ENCODE peak calls at places on chromosomes 6 and 20, in seven cellular contexts. One of them, this sample, is unnamed.
A peak's percentile ranks its signal among the peaks of the same experiment; 100 is the strongest.

GRCh38 chr6:50390416-50390815 is 322.9 kb upstream of the TFAP2D start:
- DNase-seq in esophagus muscularis mucosa: no peak
- DNase-seq in suprapubic skin: no peak
- DNase-seq in heart right ventricle: no peak
- DNase-seq in mucosa of descending colon: no peak
- DNase-seq in fibroblast of lung: no peak
- DNase-seq in MM.1S: no peak
- DNase-seq in this sample: no peak

GRCh38 chr20:25082498-25082873 is 545 bp upstream of the VSX1 start:
- DNase-seq in fibroblast of lung: no peak
- DNase-seq in esophagus muscularis mucosa: no peak
- DNase-seq in mucosa of descending colon: no peak
- DNase-seq in heart right ventricle: no peak
- DNase-seq in MM.1S: no peak
- DNase-seq in suprapubic skin: no peak
- DNase-seq in this sample: no peak

GRCh38 chr6:14147891-14148290 is 30.3 kb downstream of the CD83 start:
- DNase-seq in mucosa of descending colon: no peak
- DNase-seq in heart right ventricle: no peak
- DNase-seq in suprapubic skin: no peak
- DNase-seq in esophagus muscularis mucosa: no peak
- DNase-seq in fibroblast of lung: peak; percentile 20
- DNase-seq in MM.1S: no peak
- DNase-seq in this sample: no peak

GRCh38 chr6:31794866-31795615 is 511 bp downstream of the VARS1 start:
- DNase-seq in heart right ventricle: no peak
- DNase-seq in MM.1S: no peak
- DNase-seq in mucosa of descending colon: no peak
- DNase-seq in suprapubic skin: no peak
- DNase-seq in fibroblast of lung: no peak
- DNase-seq in esophagus muscularis mucosa: no peak
- DNase-seq in this sample: no peak

GRCh38 chr6:146470091-146470770 is 73.4 kb upstream of the RAB32 start:
- DNase-seq in esophagus muscularis mucosa: no peak
- DNase-seq in mucosa of descending colon: no peak
- DNase-seq in fibroblast of lung: no peak
- DNase-seq in MM.1S: no peak
- DNase-seq in heart right ventricle: no peak
- DNase-seq in suprapubic skin: no peak
- DNase-seq in this sample: no peak

GRCh38 chr6:118618676-118619377 is 32.6 kb downstream of the CEP85L start:
- DNase-seq in fibroblast of lung: peak; percentile 38
- DNase-seq in MM.1S: peak; percentile 39
- DNase-seq in suprapubic skin: peak; percentile 61
- DNase-seq in heart right ventricle: peak; percentile 58
- DNase-seq in esophagus muscularis mucosa: no peak
- DNase-seq in mucosa of descending colon: peak; percentile 68
- DNase-seq in this sample: peak; percentile 59

GRCh38 chr20:528923-529594 is 14.5 kb downstream of the CSNK2A1 start:
- DNase-seq in heart right ventricle: no peak
- DNase-seq in esophagus muscularis mucosa: no peak
- DNase-seq in suprapubic skin: no peak
- DNase-seq in fibroblast of lung: peak; percentile 90
- DNase-seq in mucosa of descending colon: no peak
- DNase-seq in MM.1S: no peak
- DNase-seq in this sample: peak; percentile 58

GRCh38 chr6:70622426-70622825 is 45.3 kb upstream of the SMAP1 start:
- DNase-seq in mucosa of descending colon: no peak
- DNase-seq in heart right ventricle: no peak
- DNase-seq in suprapubic skin: no peak
- DNase-seq in fibroblast of lung: no peak
- DNase-seq in esophagus muscularis mucosa: no peak
- DNase-seq in MM.1S: no peak
- DNase-seq in this sample: no peak

GRCh38 chr6:93416575-93417420 is 2.6 kb downstream of the EPHA7 start:
- DNase-seq in mucosa of descending colon: peak; percentile 25
- DNase-seq in MM.1S: peak; percentile 39
- DNase-seq in suprapubic skin: peak; percentile 49
- DNase-seq in fibroblast of lung: peak; percentile 30
- DNase-seq in heart right ventricle: peak; percentile 32
- DNase-seq in esophagus muscularis mucosa: no peak
- DNase-seq in this sample: no peak

DNA sequence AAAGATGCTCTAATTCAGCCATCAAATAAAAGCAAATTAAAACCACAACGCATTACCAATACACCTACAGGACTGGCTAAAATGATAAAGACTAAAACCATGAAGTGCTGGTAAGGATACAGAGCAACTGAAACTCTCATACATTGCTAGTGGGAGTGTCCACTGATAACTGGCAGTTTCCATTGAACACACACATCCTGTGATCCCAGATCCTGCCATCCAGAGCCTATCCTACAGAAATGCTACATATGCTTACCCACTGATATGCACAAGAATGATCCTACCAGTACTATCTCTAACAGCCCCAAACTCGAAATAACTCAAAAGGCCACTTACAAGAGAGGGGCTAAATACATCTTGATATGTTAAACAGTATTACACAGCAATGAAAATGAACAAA is 81.0 kb downstream of the FYN start:
- DNase-seq in mucosa of descending colon: no peak
- DNase-seq in heart right ventricle: no peak
- DNase-seq in fibroblast of lung: no peak
- DNase-seq in MM.1S: no peak
- DNase-seq in suprapubic skin: no peak
- DNase-seq in esophagus muscularis mucosa: no peak
- DNase-seq in this sample: no peak
- H3K4me1 ChIP-seq in mucosa of descending colon: peaks cover 5% of the 10 kb centered on the region
- H3K4me1 ChIP-seq in heart right ventricle: peaks cover 29% of the 10 kb centered on the region
- H3K4me1 ChIP-seq in fibroblast of lung: peaks cover 5% of the 10 kb centered on the region
- H3K4me1 ChIP-seq in MM.1S: peaks cover 4% of the 10 kb centered on the region
- H3K4me1 ChIP-seq in suprapubic skin: peaks cover 10% of the 10 kb centered on the region
- H3K4me1 ChIP-seq in esophagus muscularis mucosa: peaks cover 23% of the 10 kb centered on the region
- H3K4me1 ChIP-seq in this sample: peaks cover 45% of the 10 kb centered on the region

DNA sequence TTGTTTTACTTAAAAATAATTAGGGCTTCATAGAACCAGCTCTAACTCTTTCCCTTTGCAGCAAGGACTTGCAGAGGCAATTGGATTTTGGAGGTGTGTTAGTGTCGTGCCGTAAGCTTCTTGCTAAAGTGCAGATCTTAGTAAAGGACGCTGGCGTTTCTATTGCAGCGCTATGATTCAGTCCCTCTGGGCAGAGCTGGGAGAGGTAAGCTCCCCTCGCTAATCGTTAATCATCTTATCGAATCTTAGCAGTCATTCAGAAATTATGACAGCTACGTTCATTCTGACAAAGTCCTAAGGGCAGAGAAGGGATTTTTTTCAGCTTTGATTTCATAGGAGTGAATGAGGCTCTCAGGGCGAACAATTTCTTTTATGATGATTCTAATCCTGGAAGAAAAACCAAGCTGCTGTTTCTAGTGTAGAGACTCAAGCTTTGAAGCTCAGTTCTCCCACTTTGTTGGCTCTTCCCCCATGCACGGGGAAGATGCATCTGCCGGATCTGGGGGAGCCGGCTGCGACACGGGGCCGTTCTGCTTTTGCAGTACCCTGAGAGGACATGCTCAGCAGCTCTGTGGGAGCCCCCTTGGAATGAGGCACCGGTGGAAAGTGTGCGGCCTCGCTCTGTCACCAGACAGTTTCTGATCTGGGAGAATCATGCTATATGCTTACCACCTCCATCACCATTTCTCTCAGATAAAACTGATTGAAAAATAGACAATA is 79.0 kb upstream of the SLC22A23 start:
- DNase-seq in heart right ventricle: no peak
- DNase-seq in fibroblast of lung: peak; percentile 5
- DNase-seq in suprapubic skin: no peak
- DNase-seq in esophagus muscularis mucosa: peak; percentile 70
- DNase-seq in MM.1S: no peak
- DNase-seq in mucosa of descending colon: no peak
- DNase-seq in this sample: no peak
- H3K4me3 ChIP-seq in heart right ventricle: no peak overlapping the region
- H3K4me3 ChIP-seq in fibroblast of lung: no peak overlapping the region
- H3K4me3 ChIP-seq in suprapubic skin: no peak overlapping the region
- H3K4me3 ChIP-seq in esophagus muscularis mucosa: no peak overlapping the region
- H3K4me3 ChIP-seq in MM.1S: no peak overlapping the region
- H3K4me3 ChIP-seq in mucosa of descending colon: no peak overlapping the region
- H3K4me3 ChIP-seq in this sample: peak overlapping the region; percentile 50

GRCh38 chr20:33410081-33410742 is 8.9 kb upstream of the CDK5RAP1 start:
- DNase-seq in MM.1S: no peak
- DNase-seq in suprapubic skin: no peak
- DNase-seq in esophagus muscularis mucosa: no peak
- DNase-seq in heart right ventricle: no peak
- DNase-seq in fibroblast of lung: no peak
- DNase-seq in mucosa of descending colon: no peak
- DNase-seq in this sample: no peak
- H3K4me1 ChIP-seq in MM.1S: no peaks in the 10 kb centered on the region
- H3K4me1 ChIP-seq in suprapubic skin: peaks cover 3% of the 10 kb centered on the region
- H3K4me1 ChIP-seq in esophagus muscularis mucosa: no peaks in the 10 kb centered on the region
- H3K4me1 ChIP-seq in heart right ventricle: no peaks in the 10 kb centered on the region
- H3K4me1 ChIP-seq in fibroblast of lung: no peaks in the 10 kb centered on the region
- H3K4me1 ChIP-seq in mucosa of descending colon: no peaks in the 10 kb centered on the region
- H3K4me1 ChIP-seq in this sample: no peaks in the 10 kb centered on the region

GRCh38 chr20:20367681-20368413 is at the start of gene INSM1:
- DNase-seq in suprapubic skin: no peak
- DNase-seq in heart right ventricle: no peak
- DNase-seq in mucosa of descending colon: peak; percentile 37
- DNase-seq in MM.1S: no peak
- DNase-seq in esophagus muscularis mucosa: no peak
- DNase-seq in fibroblast of lung: no peak
- DNase-seq in this sample: no peak
- H3K4me3 ChIP-seq in suprapubic skin: peak within 1 kb of the TSS; percentile 55
- H3K4me3 ChIP-seq in heart right ventricle: peak within 1 kb of the TSS; percentile 16
- H3K4me3 ChIP-seq in mucosa of descending colon: no peak within 1 kb of the TSS
- H3K4me3 ChIP-seq in MM.1S: peak within 1 kb of the TSS; percentile 25
- H3K4me3 ChIP-seq in esophagus muscularis mucosa: peak within 1 kb of the TSS; percentile 35
- H3K4me3 ChIP-seq in fibroblast of lung: no peak within 1 kb of the TSS
- H3K4me3 ChIP-seq in this sample: no peak within 1 kb of the TSS

GRCh38 chr6:53339424-53339823 is 9.3 kb downstream of the ELOVL5 start:
- DNase-seq in mucosa of descending colon: no peak
- DNase-seq in MM.1S: no peak
- DNase-seq in heart right ventricle: no peak
- DNase-seq in esophagus muscularis mucosa: no peak
- DNase-seq in fibroblast of lung: no peak
- DNase-seq in suprapubic skin: no peak
- DNase-seq in this sample: no peak
- H3K4me1 ChIP-seq in mucosa of descending colon: no peaks in the 10 kb centered on the region
- H3K4me1 ChIP-seq in MM.1S: peaks cover 47% of the 10 kb centered on the region
- H3K4me1 ChIP-seq in heart right ventricle: peaks cover 6% of the 10 kb centered on the region
- H3K4me1 ChIP-seq in esophagus muscularis mucosa: peaks cover 22% of the 10 kb centered on the region
- H3K4me1 ChIP-seq in fibroblast of lung: no peaks in the 10 kb centered on the region
- H3K4me1 ChIP-seq in suprapubic skin: peaks cover 4% of the 10 kb centered on the region
- H3K4me1 ChIP-seq in this sample: peaks cover 57% of the 10 kb centered on the region

GRCh38 chr6:27542485-27542884 is 69.6 kb upstream of the ZNF184 start:
- DNase-seq in fibroblast of lung: no peak
- DNase-seq in MM.1S: no peak
- DNase-seq in heart right ventricle: no peak
- DNase-seq in mucosa of descending colon: no peak
- DNase-seq in suprapubic skin: no peak
- DNase-seq in esophagus muscularis mucosa: no peak
- DNase-seq in this sample: no peak
- H3K4me3 ChIP-seq in fibroblast of lung: no peak overlapping the region
- H3K4me3 ChIP-seq in MM.1S: no peak overlapping the region
- H3K4me3 ChIP-seq in heart right ventricle: no peak overlapping the region
- H3K4me3 ChIP-seq in mucosa of descending colon: no peak overlapping the region
- H3K4me3 ChIP-seq in suprapubic skin: no peak overlapping the region
- H3K4me3 ChIP-seq in esophagus muscularis mucosa: no peak overlapping the region
- H3K4me3 ChIP-seq in this sample: no peak overlapping the region

GRCh38 chr6:135008072-135008940 is 46.3 kb downstream of the HBS1L start:
- DNase-seq in mucosa of descending colon: no peak
- DNase-seq in suprapubic skin: no peak
- DNase-seq in heart right ventricle: no peak
- DNase-seq in fibroblast of lung: no peak
- DNase-seq in esophagus muscularis mucosa: no peak
- DNase-seq in MM.1S: peak; percentile 48
- DNase-seq in this sample: no peak
- H3K4me1 ChIP-seq in mucosa of descending colon: peaks cover 9% of the 10 kb centered on the region
- H3K4me1 ChIP-seq in suprapubic skin: no peaks in the 10 kb centered on the region
- H3K4me1 ChIP-seq in heart right ventricle: no peaks in the 10 kb centered on the region
- H3K4me1 ChIP-seq in fibroblast of lung: peaks cover 4% of the 10 kb centered on the region
- H3K4me1 ChIP-seq in esophagus muscularis mucosa: no peaks in the 10 kb centered on the region
- H3K4me1 ChIP-seq in MM.1S: peaks cover 88% of the 10 kb centered on the region
- H3K4me1 ChIP-seq in this sample: peaks cover 11% of the 10 kb centered on the region

GRCh38 chr6:75114795-75115194 is 91.1 kb downstream of the COL12A1 start:
- DNase-seq in mucosa of descending colon: no peak
- DNase-seq in suprapubic skin: no peak
- DNase-seq in heart right ventricle: no peak
- DNase-seq in fibroblast of lung: no peak
- DNase-seq in esophagus muscularis mucosa: no peak
- DNase-seq in MM.1S: no peak
- DNase-seq in this sample: no peak
- H3K4me3 ChIP-seq in mucosa of descending colon: no peak overlapping the region
- H3K4me3 ChIP-seq in suprapubic skin: no peak overlapping the region
- H3K4me3 ChIP-seq in heart right ventricle: no peak overlapping the region
- H3K4me3 ChIP-seq in fibroblast of lung: no peak overlapping the region
- H3K4me3 ChIP-seq in esophagus muscularis mucosa: no peak overlapping the region
- H3K4me3 ChIP-seq in MM.1S: no peak overlapping the region
- H3K4me3 ChIP-seq in this sample: no peak overlapping the region

DNA sequence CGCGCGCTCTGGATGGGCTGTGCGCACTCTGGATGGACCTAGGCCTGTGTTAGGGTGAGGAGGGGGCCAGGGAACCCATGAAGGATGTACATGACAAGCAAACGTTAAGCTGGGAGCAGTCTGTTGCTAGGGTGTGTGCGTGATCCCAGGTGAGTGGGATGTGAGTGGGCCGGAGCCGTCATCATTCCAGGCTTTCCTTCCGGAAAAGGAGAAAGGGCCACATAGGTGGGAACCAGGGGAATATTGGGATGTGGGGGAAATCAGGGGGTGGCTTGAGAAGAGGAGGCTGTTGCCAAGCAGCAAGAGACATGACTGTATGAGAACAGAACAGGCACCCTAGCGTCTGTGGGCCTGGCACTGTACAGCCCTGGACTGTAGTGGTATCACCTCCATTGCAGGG is 49.7 kb upstream of the EPB41L1 start:
- DNase-seq in suprapubic skin: no peak
- DNase-seq in heart right ventricle: no peak
- DNase-seq in fibroblast of lung: no peak
- DNase-seq in esophagus muscularis mucosa: no peak
- DNase-seq in MM.1S: no peak
- DNase-seq in mucosa of descending colon: peak; percentile 48
- DNase-seq in this sample: no peak
- H3K4me1 ChIP-seq in suprapubic skin: peaks cover 25% of the 10 kb centered on the region
- H3K4me1 ChIP-seq in heart right ventricle: no peaks in the 10 kb centered on the region
- H3K4me1 ChIP-seq in fibroblast of lung: no peaks in the 10 kb centered on the region
- H3K4me1 ChIP-seq in esophagus muscularis mucosa: no peaks in the 10 kb centered on the region
- H3K4me1 ChIP-seq in MM.1S: peaks cover 23% of the 10 kb centered on the region
- H3K4me1 ChIP-seq in mucosa of descending colon: peaks cover 36% of the 10 kb centered on the region
- H3K4me1 ChIP-seq in this sample: peaks cover 29% of the 10 kb centered on the region